ENCODE peak calls at places on chromosomes 1 and 21, in four cellular contexts. U is GM10248; V is GM20000; L is CD8-positive, alpha-beta T cell. I is an unnamed sample.

GRCh38 chr1:12177999-12178441 is 11.2 kb downstream of the TNFRSF1B start:
- DNase-seq in U (no peak), V (no peak), L (peak), I (no peak)

GRCh38 chr1:211336161-211336560 is 9.5 kb downstream of the TRAF5 start:
- DNase-seq in U (no peak), V (no peak), L (no peak), I (no peak)

GRCh38 chr1:115280073-115280472 is 58.0 kb downstream of the NGF start:
- DNase-seq in U (no peak), V (no peak), L (no peak), I (no peak)

GRCh38 chr1:186848509-186849130 is 19.9 kb downstream of the PLA2G4A start:
- DNase-seq in U (no peak), V (no peak), L (no peak), I (no peak)

GRCh38 chr1:177282976-177283375 is 112.2 kb downstream of the BRINP2 start:
- DNase-seq in U (no peak), V (no peak), L (no peak), I (no peak)

GRCh38 chr21:27024316-27024715 is 57.4 kb upstream of the ADAMTS5 start:
- DNase-seq in U (no peak), V (no peak), L (no peak), I (no peak)

GRCh38 chr1:179175011-179175934 is 54.2 kb downstream of the ABL2 start:
- DNase-seq in U (no peak), V (no peak), L (no peak), I (no peak)

GRCh38 chr1:110112143-110112542 is at the start of gene UBL4B:
- DNase-seq in U (no peak), V (no peak), L (no peak), I (no peak)

GRCh38 chr1:90162216-90162615 is 167.3 kb downstream of the ZNF326 start:
- DNase-seq in U (no peak), V (no peak), L (no peak), I (no peak)

GRCh38 chr1:221284028-221284427 is 404.8 kb downstream of the HLX start:
- DNase-seq in U (no peak), V (no peak), L (no peak), I (no peak)

GRCh38 chr1:232377494-232377770 is 252.5 kb downstream of the SIPA1L2 start:
- DNase-seq in U (no peak), V (no peak), L (no peak), I (no peak)

GRCh38 chr1:211735208-211736170 is 60.1 kb upstream of the NEK2 start:
- DNase-seq in U (no peak), V (no peak), L (no peak), I (no peak)

GRCh38 chr1:42873670-42874069 is 27.3 kb downstream of the ZNF691 start:
- DNase-seq in U (no peak), V (no peak), L (no peak), I (no peak)

GRCh38 chr1:237910834-237911233 is 20.1 kb upstream of the ZP4 start:
- DNase-seq in U (no peak), V (no peak), L (no peak), I (no peak)

GRCh38 chr1:81808760-81809159 is 8.0 kb downstream of the ADGRL2 start:
- DNase-seq in U (no peak), V (no peak), L (no peak), I (no peak)

GRCh38 chr21:39666681-39667315 is 54.1 kb downstream of the B3GALT5 start:
- DNase-seq in U (no peak), V (no peak), L (no peak), I (no peak)

GRCh38 chr1:104182251-104182650 is 432.6 kb downstream of the AMY1C start:
- DNase-seq in U (no peak), V (no peak), L (no peak), I (no peak)

GRCh38 chr1:85203573-85204169 is 2.9 kb upstream of the SYDE2 start:
- DNase-seq in U (no peak), V (no peak), L (no peak), I (no peak)

GRCh38 chr1:15749399-15750291 is 7.3 kb downstream of the TMEM82 start:
- DNase-seq in U (no peak), V (no peak), L (no peak), I (no peak)

GRCh38 chr1:15186073-15186845 is 32.7 kb downstream of the TMEM51 start:
- DNase-seq in U (no peak), V (no peak), L (no peak), I (no peak)

GRCh38 chr1:226666714-226667113 is 72.4 kb downstream of the ITPKB start:
- DNase-seq in U (no peak), V (no peak), L (no peak), I (no peak)

DNA sequence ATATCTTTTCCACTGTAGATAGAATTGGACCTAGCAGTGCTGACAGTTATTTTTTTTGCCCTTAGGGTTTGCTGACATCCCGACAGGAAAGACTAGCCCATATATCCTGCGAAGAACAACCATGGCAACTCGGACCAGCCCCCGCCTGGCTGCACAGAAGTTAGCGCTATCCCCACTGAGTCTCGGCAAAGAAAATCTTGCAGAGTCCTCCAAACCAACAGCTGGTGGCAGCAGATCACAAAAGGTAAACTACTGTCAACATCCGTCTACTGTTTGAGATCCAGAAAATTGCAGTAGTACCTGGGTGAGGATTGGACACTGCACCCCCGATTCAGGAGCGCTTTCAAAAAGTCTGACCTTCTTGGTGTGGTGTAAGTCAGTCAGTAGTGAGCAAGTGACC is 55.8 kb downstream of the CENPF start:
- DNase-seq in U (no peak), V (no peak), L (no peak), I (no peak)
- TF ChIP-seq CTCF in U (no peak), V (no peak), L (no peak), I (no peak)

GRCh38 chr1:245516178-245516829 is 361.5 kb downstream of the KIF26B start:
- DNase-seq in U (no peak), V (no peak), L (no peak), I (no peak)
- TF ChIP-seq CTCF in U (no peak), V (no peak), L (no peak), I (no peak)

GRCh38 chr1:33141216-33141615 is 40.6 kb downstream of the TRIM62 start:
- DNase-seq in U (no peak), V (no peak), L (no peak), I (no peak)

GRCh38 chr1:33140153-33141149 is 41.4 kb downstream of the TRIM62 start:
- DNase-seq in U (no peak), V (no peak), L (no peak), I (no peak)

GRCh38 chr1:33141781-33142180 is 40.1 kb downstream of the TRIM62 start:
- DNase-seq in U (no peak), V (no peak), L (no peak), I (no peak)

GRCh38 chr1:33133478-33134105 is 48.3 kb downstream of the TRIM62 start:
- DNase-seq in U (no peak), V (no peak), L (no peak), I (no peak)

GRCh38 chr1:33137800-33138199 is 44.0 kb downstream of the TRIM62 start:
- DNase-seq in U (no peak), V (no peak), L (peak), I (no peak)
- TF ChIP-seq CTCF in U (peak), V (no peak), L (peak), I (peak)

DNA sequence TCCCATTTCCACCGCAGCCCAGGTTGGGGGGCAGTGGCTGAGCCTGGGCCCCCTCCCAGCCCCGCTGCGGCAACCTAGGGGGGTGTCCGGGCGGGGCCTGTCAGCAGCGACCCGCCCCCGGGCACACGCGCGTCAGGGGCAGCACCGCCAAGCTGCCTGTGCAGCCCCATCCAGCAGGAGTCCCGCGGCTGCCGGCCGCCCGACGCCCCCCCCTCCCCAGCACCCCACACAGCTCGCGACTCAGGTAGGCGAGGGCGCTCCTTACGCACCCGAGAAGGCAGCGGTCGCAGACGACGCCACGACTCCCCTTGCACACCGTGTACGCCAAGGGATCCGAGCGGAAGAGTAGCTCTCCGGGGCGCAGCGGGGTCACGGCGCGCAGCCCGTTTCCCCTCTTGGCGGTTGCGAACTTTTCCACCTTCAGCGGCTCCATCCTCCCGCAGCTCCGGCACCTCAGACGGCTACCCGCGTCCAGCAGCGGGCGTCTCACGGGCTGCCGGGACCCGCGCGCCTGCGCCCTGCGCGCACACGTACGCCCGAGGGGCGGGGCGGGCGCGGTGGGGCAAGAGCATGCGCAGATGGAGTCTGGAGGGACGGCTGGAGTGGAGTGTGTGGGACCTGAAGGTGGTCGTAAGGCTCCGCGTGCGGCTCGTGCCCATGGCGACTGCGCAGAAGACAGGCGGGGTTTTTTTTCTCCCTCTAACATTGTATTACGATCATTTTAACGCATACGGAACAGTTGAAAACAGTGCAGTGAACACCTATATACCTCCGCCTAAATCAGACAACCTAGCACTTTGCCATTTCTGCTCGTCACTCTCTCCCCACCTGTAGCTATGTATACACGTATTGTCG is at the start of gene SMYD3:
- DNase-seq in U (peak), V (peak), L (peak), I (peak)
- TF ChIP-seq CTCF in U (peak), V (no peak), L (no peak), I (peak)

GRCh38 chr1:24150228-24151174 is 7.6 kb upstream of the IL22RA1 start:
- DNase-seq in U (peak), V (peak), L (peak), I (peak)
- TF ChIP-seq CTCF in U (peak), V (peak), L (peak), I (peak)